ENCODE peak calls at places on chromosomes 12 and 14, in ten cellular contexts. One of them, this sample, is unnamed.

GRCh38 chr14:74207943-74208342 is 31.3 kb upstream of the VSX2 start:
- DNase-seq in fibroblast of pulmonary artery: peak; percentile 3
- DNase-seq in lung: no peak
- DNase-seq in hepatocyte: no peak
- DNase-seq in ovary: no peak
- DNase-seq in Caco-2: no peak
- DNase-seq in AG09309: no peak
- DNase-seq in choroid plexus epithelial cell: no peak
- DNase-seq in OCI-LY7: peak; percentile 10
- DNase-seq in AG04449: no peak
- DNase-seq in this sample: peak; percentile 3

GRCh38 chr12:70823182-70823976 is 97.2 kb downstream of the PTPRR start:
- DNase-seq in Caco-2: no peak
- DNase-seq in AG09309: no peak
- DNase-seq in AG04449: no peak
- DNase-seq in lung: no peak
- DNase-seq in choroid plexus epithelial cell: no peak
- DNase-seq in ovary: no peak
- DNase-seq in fibroblast of pulmonary artery: no peak
- DNase-seq in hepatocyte: no peak
- DNase-seq in OCI-LY7: no peak
- DNase-seq in this sample: peak; percentile 22

GRCh38 chr14:54589076-54589475 is 22.1 kb downstream of the SAMD4A start:
- DNase-seq in OCI-LY7: no peak
- DNase-seq in lung: no peak
- DNase-seq in Caco-2: no peak
- DNase-seq in AG09309: no peak
- DNase-seq in fibroblast of pulmonary artery: no peak
- DNase-seq in hepatocyte: no peak
- DNase-seq in ovary: no peak
- DNase-seq in choroid plexus epithelial cell: no peak
- DNase-seq in AG04449: no peak
- DNase-seq in this sample: peak; percentile 49

GRCh38 chr12:24533953-24534352 is 414.9 kb downstream of the BCAT1 start:
- DNase-seq in Caco-2: no peak
- DNase-seq in ovary: no peak
- DNase-seq in choroid plexus epithelial cell: no peak
- DNase-seq in fibroblast of pulmonary artery: no peak
- DNase-seq in hepatocyte: no peak
- DNase-seq in AG09309: no peak
- DNase-seq in lung: no peak
- DNase-seq in OCI-LY7: no peak
- DNase-seq in AG04449: no peak
- DNase-seq in this sample: no peak

GRCh38 chr14:34845869-34846268 is 29.3 kb downstream of the BAZ1A start:
- DNase-seq in ovary: no peak
- DNase-seq in AG04449: no peak
- DNase-seq in Caco-2: no peak
- DNase-seq in OCI-LY7: no peak
- DNase-seq in AG09309: no peak
- DNase-seq in lung: no peak
- DNase-seq in choroid plexus epithelial cell: no peak
- DNase-seq in hepatocyte: no peak
- DNase-seq in fibroblast of pulmonary artery: no peak
- DNase-seq in this sample: no peak

GRCh38 chr12:119340604-119341003 is 6.1 kb downstream of the CCDC60 start:
- DNase-seq in hepatocyte: no peak
- DNase-seq in fibroblast of pulmonary artery: no peak
- DNase-seq in Caco-2: no peak
- DNase-seq in lung: no peak
- DNase-seq in ovary: no peak
- DNase-seq in OCI-LY7: no peak
- DNase-seq in choroid plexus epithelial cell: no peak
- DNase-seq in AG04449: no peak
- DNase-seq in AG09309: no peak
- DNase-seq in this sample: no peak

GRCh38 chr12:98998697-98999299 is 353.7 kb downstream of the APAF1 start:
- DNase-seq in lung: no peak
- DNase-seq in ovary: no peak
- DNase-seq in OCI-LY7: peak; percentile 65
- DNase-seq in AG04449: peak; percentile 3
- DNase-seq in AG09309: peak; percentile 28
- DNase-seq in Caco-2: no peak
- DNase-seq in fibroblast of pulmonary artery: peak; percentile 65
- DNase-seq in hepatocyte: peak; percentile 61
- DNase-seq in choroid plexus epithelial cell: peak; percentile 68
- DNase-seq in this sample: peak; percentile 55

GRCh38 chr12:11765817-11766794 is 116.6 kb downstream of the ETV6 start:
- DNase-seq in AG04449: no peak
- DNase-seq in ovary: no peak
- DNase-seq in hepatocyte: no peak
- DNase-seq in AG09309: no peak
- DNase-seq in fibroblast of pulmonary artery: peak; percentile 93
- DNase-seq in OCI-LY7: no peak
- DNase-seq in choroid plexus epithelial cell: peak; percentile 69
- DNase-seq in Caco-2: no peak
- DNase-seq in lung: peak; percentile 32
- DNase-seq in this sample: no peak

GRCh38 chr14:60561845-60562746 is 53.1 kb downstream of the SIX6 start:
- DNase-seq in hepatocyte: peak; percentile 80
- DNase-seq in choroid plexus epithelial cell: peak; percentile 92
- DNase-seq in fibroblast of pulmonary artery: peak; percentile 79
- DNase-seq in OCI-LY7: peak; percentile 90
- DNase-seq in lung: no peak
- DNase-seq in AG09309: peak; percentile 61
- DNase-seq in AG04449: no peak
- DNase-seq in ovary: peak; percentile 20
- DNase-seq in Caco-2: peak; percentile 51
- DNase-seq in this sample: peak; percentile 77

GRCh38 chr14:101444116-101444515 is 117.2 kb upstream of the DIO3 start:
- DNase-seq in choroid plexus epithelial cell: no peak
- DNase-seq in Caco-2: no peak
- DNase-seq in lung: peak; percentile 16
- DNase-seq in ovary: no peak
- DNase-seq in hepatocyte: no peak
- DNase-seq in OCI-LY7: no peak
- DNase-seq in fibroblast of pulmonary artery: no peak
- DNase-seq in AG09309: peak; percentile 52
- DNase-seq in AG04449: peak; percentile 21
- DNase-seq in this sample: peak; percentile 4

GRCh38 chr12:1474059-1474537 is 120.3 kb downstream of the FBXL14 start:
- DNase-seq in fibroblast of pulmonary artery: peak; percentile 90
- DNase-seq in AG09309: peak; percentile 91
- DNase-seq in OCI-LY7: no peak
- DNase-seq in Caco-2: no peak
- DNase-seq in choroid plexus epithelial cell: peak; percentile 97
- DNase-seq in hepatocyte: peak; percentile 14
- DNase-seq in lung: no peak
- DNase-seq in AG04449: peak; percentile 93
- DNase-seq in ovary: no peak
- DNase-seq in this sample: peak; percentile 83

GRCh38 chr12:62834971-62835547 is 99.9 kb downstream of the PPM1H start:
- DNase-seq in AG09309: peak; percentile 18
- DNase-seq in choroid plexus epithelial cell: peak; percentile 51
- DNase-seq in AG04449: no peak
- DNase-seq in fibroblast of pulmonary artery: peak; percentile 13
- DNase-seq in ovary: peak; percentile 56
- DNase-seq in lung: no peak
- DNase-seq in OCI-LY7: no peak
- DNase-seq in Caco-2: no peak
- DNase-seq in hepatocyte: no peak
- DNase-seq in this sample: no peak

GRCh38 chr12:59808317-59808910 is 212.6 kb downstream of the SLC16A7 start:
- DNase-seq in Caco-2: no peak
- DNase-seq in hepatocyte: peak; percentile 37
- DNase-seq in AG09309: no peak
- DNase-seq in AG04449: no peak
- DNase-seq in lung: no peak
- DNase-seq in OCI-LY7: peak; percentile 47
- DNase-seq in ovary: no peak
- DNase-seq in choroid plexus epithelial cell: peak; percentile 66
- DNase-seq in fibroblast of pulmonary artery: peak; percentile 50
- DNase-seq in this sample: peak; percentile 52

GRCh38 chr12:15669256-15669948 is 119.8 kb downstream of the EPS8 start:
- DNase-seq in Caco-2: no peak
- DNase-seq in hepatocyte: no peak
- DNase-seq in lung: no peak
- DNase-seq in OCI-LY7: no peak
- DNase-seq in ovary: no peak
- DNase-seq in AG09309: no peak
- DNase-seq in choroid plexus epithelial cell: no peak
- DNase-seq in fibroblast of pulmonary artery: no peak
- DNase-seq in AG04449: no peak
- DNase-seq in this sample: no peak

DNA sequence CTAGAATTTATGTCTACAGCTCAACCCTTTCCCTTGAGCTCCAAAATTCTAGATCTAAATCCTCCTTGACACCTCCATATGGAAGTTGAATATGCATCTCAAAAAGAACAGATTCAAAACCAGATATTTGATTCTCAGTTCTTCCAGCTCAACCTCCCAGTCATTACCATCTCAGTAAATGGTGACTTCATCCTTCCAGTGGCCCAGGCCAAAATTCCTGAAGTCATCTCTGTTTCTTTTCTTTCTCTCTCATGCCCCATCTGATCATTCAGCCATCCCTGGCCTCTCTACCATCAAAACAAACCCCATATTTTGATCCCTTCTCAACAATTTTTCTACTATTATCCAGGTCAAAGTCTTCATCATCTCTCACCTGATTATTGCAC is 29.4 kb upstream of the LUM start:
- DNase-seq in choroid plexus epithelial cell: peak; percentile 63
- DNase-seq in fibroblast of pulmonary artery: peak; percentile 68
- DNase-seq in AG04449: no peak
- DNase-seq in OCI-LY7: no peak
- DNase-seq in Caco-2: no peak
- DNase-seq in lung: no peak
- DNase-seq in AG09309: no peak
- DNase-seq in hepatocyte: peak; percentile 17
- DNase-seq in ovary: no peak
- DNase-seq in this sample: no peak
- H3K4me3 ChIP-seq in choroid plexus epithelial cell: no peak overlapping the region
- H3K4me3 ChIP-seq in fibroblast of pulmonary artery: no peak overlapping the region
- H3K4me3 ChIP-seq in AG04449: no peak overlapping the region
- H3K4me3 ChIP-seq in OCI-LY7: no peak overlapping the region
- H3K4me3 ChIP-seq in Caco-2: no peak overlapping the region
- H3K4me3 ChIP-seq in lung: no peak overlapping the region
- H3K4me3 ChIP-seq in AG09309: no peak overlapping the region
- H3K4me3 ChIP-seq in hepatocyte: no peak overlapping the region
- H3K4me3 ChIP-seq in ovary: no peak overlapping the region
- H3K4me3 ChIP-seq in this sample: no peak overlapping the region

GRCh38 chr14:76755610-76756390 is 5.5 kb upstream of the VASH1 start:
- DNase-seq in ovary: no peak
- DNase-seq in AG09309: no peak
- DNase-seq in fibroblast of pulmonary artery: no peak
- DNase-seq in choroid plexus epithelial cell: no peak
- DNase-seq in OCI-LY7: no peak
- DNase-seq in lung: no peak
- DNase-seq in hepatocyte: no peak
- DNase-seq in AG04449: no peak
- DNase-seq in Caco-2: no peak
- DNase-seq in this sample: no peak
- TF ChIP-seq CTCF in ovary: no peak
- TF ChIP-seq CTCF in AG09309: no peak
- TF ChIP-seq CTCF in fibroblast of pulmonary artery: no peak
- TF ChIP-seq CTCF in choroid plexus epithelial cell: no peak
- TF ChIP-seq CTCF in OCI-LY7: no peak
- TF ChIP-seq CTCF in lung: no peak
- TF ChIP-seq CTCF in hepatocyte: no peak
- TF ChIP-seq CTCF in AG04449: no peak
- TF ChIP-seq CTCF in Caco-2: no peak
- TF ChIP-seq CTCF in this sample: no peak

DNA sequence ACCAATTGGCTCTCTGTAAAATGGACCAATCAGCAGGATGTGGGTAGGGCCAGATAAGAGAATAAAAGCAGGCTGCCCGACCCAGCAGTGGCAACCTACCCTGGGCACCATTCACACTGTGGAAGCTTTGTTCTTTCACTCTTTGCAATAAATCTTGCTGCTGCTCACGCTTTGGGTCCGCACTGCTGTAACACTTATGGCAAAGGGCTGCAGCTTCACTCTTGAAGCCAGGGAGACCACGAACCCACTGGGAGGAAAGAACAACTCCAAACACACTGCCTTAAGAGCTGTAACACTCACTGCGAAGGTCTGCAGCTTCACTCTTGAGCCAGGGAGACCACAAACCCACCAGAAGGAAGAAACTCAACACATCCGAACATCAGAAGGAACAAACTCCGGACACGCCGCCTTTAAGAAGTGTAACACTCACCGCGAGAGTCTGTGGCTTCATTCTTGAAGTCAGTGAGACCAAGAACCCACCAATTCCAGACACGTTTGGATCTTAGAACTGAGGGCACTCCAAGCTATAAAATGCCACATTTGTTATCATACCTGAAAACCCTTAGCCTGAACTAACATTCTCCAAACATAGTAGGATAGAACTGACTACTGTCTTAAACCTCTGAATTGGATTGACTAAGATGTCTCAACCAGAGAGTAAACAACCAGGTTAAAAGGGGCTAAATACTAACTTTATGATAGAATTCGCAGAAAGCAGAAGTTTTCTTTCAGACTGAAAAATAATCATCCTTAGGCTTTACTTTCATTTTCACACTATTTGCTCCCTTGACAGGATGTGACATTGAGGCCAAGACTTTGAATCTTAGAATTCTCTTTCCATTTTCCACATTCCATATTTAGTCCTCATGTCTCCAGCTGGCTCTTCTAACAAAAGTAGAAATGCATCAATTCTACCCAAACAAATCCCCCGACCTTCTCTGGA is 33.6 kb downstream of the CDKL1 start:
- DNase-seq in AG09309: no peak
- DNase-seq in lung: no peak
- DNase-seq in AG04449: no peak
- DNase-seq in Caco-2: no peak
- DNase-seq in fibroblast of pulmonary artery: no peak
- DNase-seq in hepatocyte: no peak
- DNase-seq in OCI-LY7: peak; percentile 8
- DNase-seq in ovary: no peak
- DNase-seq in choroid plexus epithelial cell: peak; percentile 33
- DNase-seq in this sample: no peak
- H3K4me3 ChIP-seq in AG09309: peak overlapping the region; percentile 30
- H3K4me3 ChIP-seq in lung: no peak overlapping the region
- H3K4me3 ChIP-seq in AG04449: no peak overlapping the region
- H3K4me3 ChIP-seq in Caco-2: no peak overlapping the region
- H3K4me3 ChIP-seq in fibroblast of pulmonary artery: peak overlapping the region; percentile 2
- H3K4me3 ChIP-seq in hepatocyte: no peak overlapping the region
- H3K4me3 ChIP-seq in OCI-LY7: peak overlapping the region; percentile 35
- H3K4me3 ChIP-seq in ovary: peak overlapping the region; percentile 4
- H3K4me3 ChIP-seq in choroid plexus epithelial cell: peak overlapping the region; percentile 20
- H3K4me3 ChIP-seq in this sample: no peak overlapping the region

DNA sequence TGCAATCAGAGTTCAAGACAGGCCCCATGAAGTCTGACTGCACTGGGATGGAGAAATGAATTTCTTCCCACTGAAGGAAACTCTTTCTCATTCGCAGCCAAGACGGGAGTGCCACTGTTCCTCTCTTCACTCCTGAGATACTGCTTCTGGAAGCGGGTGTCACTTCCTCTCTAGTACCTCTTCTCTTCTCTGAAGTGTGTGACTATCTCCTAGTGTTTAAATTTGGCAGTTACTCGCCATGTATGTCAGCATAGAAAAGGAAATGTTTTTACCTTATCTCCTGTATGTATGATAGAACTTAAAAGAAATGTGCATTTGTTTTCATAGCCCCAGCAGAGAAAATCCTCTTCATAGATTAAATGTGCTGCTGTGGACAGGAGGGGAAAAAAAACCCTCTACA is 215.3 kb downstream of the ANO6 start:
- DNase-seq in AG04449: no peak
- DNase-seq in hepatocyte: no peak
- DNase-seq in choroid plexus epithelial cell: no peak
- DNase-seq in ovary: no peak
- DNase-seq in Caco-2: no peak
- DNase-seq in AG09309: no peak
- DNase-seq in lung: no peak
- DNase-seq in fibroblast of pulmonary artery: peak; percentile 14
- DNase-seq in OCI-LY7: no peak
- DNase-seq in this sample: no peak
- TF ChIP-seq CTCF in AG04449: no peak
- TF ChIP-seq CTCF in hepatocyte: no peak
- TF ChIP-seq CTCF in choroid plexus epithelial cell: no peak
- TF ChIP-seq CTCF in ovary: no peak
- TF ChIP-seq CTCF in Caco-2: no peak
- TF ChIP-seq CTCF in AG09309: no peak
- TF ChIP-seq CTCF in lung: no peak
- TF ChIP-seq CTCF in fibroblast of pulmonary artery: no peak
- TF ChIP-seq CTCF in OCI-LY7: no peak
- TF ChIP-seq CTCF in this sample: no peak